ENCODE peak calls at places on chromosomes 3 and 15, in six cellular contexts. W, B, J, G, F and Q are unnamed samples.

GRCh38 chr3:179071161-179071568 is 444 bp downstream of the ZMAT3 start:
- DNase-seq in W (peak), B (no peak), J (no peak), G (no peak), F (peak), Q (no peak)

GRCh38 chr3:89049119-89049518 is 58.3 kb upstream of the EPHA3 start:
- DNase-seq in W (peak), B (no peak), J (peak), G (no peak), F (no peak), Q (no peak)

GRCh38 chr3:102104093-102104492 is 254.8 kb downstream of the NFKBIZ start:
- DNase-seq in W (no peak), B (no peak), J (no peak), G (no peak), F (no peak), Q (no peak)

GRCh38 chr3:127707777-127708438 is 35.2 kb downstream of the ABTB1 start:
- DNase-seq in W (no peak), B (no peak), J (no peak), G (no peak), F (no peak), Q (no peak)

GRCh38 chr3:133979553-133979952 is 50.2 kb downstream of the SLCO2A1 start:
- DNase-seq in W (no peak), B (no peak), J (no peak), G (no peak), F (no peak), Q (no peak)

GRCh38 chr3:170813261-170813660 is 56.7 kb downstream of the RPL22L1 start:
- DNase-seq in W (no peak), B (no peak), J (no peak), G (no peak), F (no peak), Q (no peak)

GRCh38 chr3:13497386-13497785 is 17.3 kb downstream of the HDAC11 start:
- DNase-seq in W (no peak), B (no peak), J (no peak), G (no peak), F (no peak), Q (no peak)

GRCh38 chr3:98809561-98809960 is 46.4 kb downstream of the ST3GAL6 start:
- DNase-seq in W (no peak), B (no peak), J (no peak), G (no peak), F (no peak), Q (no peak)

GRCh38 chr3:51024121-51024520 is 349.4 kb downstream of the DOCK3 start:
- DNase-seq in W (no peak), B (no peak), J (no peak), G (no peak), F (no peak), Q (no peak)

GRCh38 chr3:171770689-171771620 is 39.3 kb downstream of the PLD1 start:
- DNase-seq in W (peak), B (no peak), J (peak), G (no peak), F (peak), Q (no peak)

GRCh38 chr3:179098388-179099077 is 26.9 kb upstream of the ZMAT3 start:
- DNase-seq in W (no peak), B (no peak), J (no peak), G (no peak), F (no peak), Q (no peak)

GRCh38 chr3:153026026-153026425 is 136.0 kb upstream of the RAP2B start:
- DNase-seq in W (peak), B (no peak), J (no peak), G (no peak), F (peak), Q (no peak)

GRCh38 chr3:64188810-64189560 is 36.3 kb downstream of the PRICKLE2 start:
- DNase-seq in W (no peak), B (no peak), J (no peak), G (no peak), F (peak), Q (no peak)

GRCh38 chr15:67504796-67505195 is 16.1 kb upstream of the C15orf61 start:
- DNase-seq in W (no peak), B (no peak), J (no peak), G (no peak), F (no peak), Q (no peak)

GRCh38 chr15:70867911-70868467 is 14.0 kb upstream of the LARP6 start:
- DNase-seq in W (no peak), B (no peak), J (no peak), G (no peak), F (no peak), Q (no peak)

GRCh38 chr3:120567370-120568197 is 28.6 kb upstream of the NDUFB4 start:
- DNase-seq in W (peak), B (no peak), J (peak), G (no peak), F (no peak), Q (no peak)

GRCh38 chr3:12944413-12944812 is 103.0 kb upstream of the RPL32 start:
- DNase-seq in W (peak), B (no peak), J (no peak), G (no peak), F (no peak), Q (no peak)

GRCh38 chr3:15983232-15983631 is 185.5 kb upstream of the ANKRD28 start:
- DNase-seq in W (no peak), B (no peak), J (no peak), G (no peak), F (peak), Q (no peak)

GRCh38 chr3:127687228-127687737 is 14.5 kb downstream of the ABTB1 start:
- DNase-seq in W (no peak), B (no peak), J (no peak), G (no peak), F (no peak), Q (no peak)

GRCh38 chr3:114770874-114771273 is 376.2 kb downstream of the ZBTB20 start:
- DNase-seq in W (no peak), B (no peak), J (no peak), G (no peak), F (no peak), Q (no peak)

GRCh38 chr15:47736123-47736786 is 18.9 kb downstream of the SEMA6D start:
- DNase-seq in W (no peak), B (no peak), J (no peak), G (no peak), F (no peak), Q (no peak)

GRCh38 chr3:18114894-18115293 is 310.2 kb downstream of the SATB1 start:
- DNase-seq in W (no peak), B (no peak), J (no peak), G (no peak), F (peak), Q (no peak)

GRCh38 chr3:40043444-40043755 is 234.0 kb downstream of the MYRIP start:
- DNase-seq in W (no peak), B (no peak), J (no peak), G (no peak), F (peak), Q (no peak)

GRCh38 chr15:87777054-87777498 is 479.5 kb downstream of the NTRK3 start:
- DNase-seq in W (no peak), B (no peak), J (no peak), G (no peak), F (no peak), Q (no peak)

GRCh38 chr15:90911302-90911623 is 8.2 kb downstream of the MAN2A2 start:
- DNase-seq in W (no peak), B (no peak), J (no peak), G (no peak), F (no peak), Q (no peak)

GRCh38 chr15:75508741-75509532 is 57.4 kb upstream of the SIN3A start:
- DNase-seq in W (peak), B (no peak), J (no peak), G (no peak), F (peak), Q (no peak)
- TF ChIP-seq CTCF in W (peak), B (no peak), J (no peak), G (peak), F (peak), Q (peak)

GRCh38 chr15:65618575-65619109 is 3.1 kb upstream of the SLC24A1 start:
- DNase-seq in W (peak), B (no peak), J (no peak), G (no peak), F (no peak), Q (no peak)

GRCh38 chr15:65623103-65623502 is 1.4 kb downstream of the SLC24A1 start:
- DNase-seq in W (no peak), B (no peak), J (no peak), G (no peak), F (no peak), Q (no peak)

GRCh38 chr15:65621638-65622037 is at the start of gene SLC24A1:
- DNase-seq in W (no peak), B (no peak), J (no peak), G (no peak), F (no peak), Q (no peak)

GRCh38 chr15:65619636-65620290 is 2.0 kb upstream of the SLC24A1 start:
- DNase-seq in W (no peak), B (no peak), J (no peak), G (no peak), F (no peak), Q (no peak)

GRCh38 chr15:65620833-65621232 is 905 bp upstream of the SLC24A1 start:
- DNase-seq in W (no peak), B (no peak), J (no peak), G (no peak), F (no peak), Q (no peak)
- TF ChIP-seq CTCF in W (no peak), B (no peak), J (no peak), G (no peak), F (no peak), Q (no peak)

DNA sequence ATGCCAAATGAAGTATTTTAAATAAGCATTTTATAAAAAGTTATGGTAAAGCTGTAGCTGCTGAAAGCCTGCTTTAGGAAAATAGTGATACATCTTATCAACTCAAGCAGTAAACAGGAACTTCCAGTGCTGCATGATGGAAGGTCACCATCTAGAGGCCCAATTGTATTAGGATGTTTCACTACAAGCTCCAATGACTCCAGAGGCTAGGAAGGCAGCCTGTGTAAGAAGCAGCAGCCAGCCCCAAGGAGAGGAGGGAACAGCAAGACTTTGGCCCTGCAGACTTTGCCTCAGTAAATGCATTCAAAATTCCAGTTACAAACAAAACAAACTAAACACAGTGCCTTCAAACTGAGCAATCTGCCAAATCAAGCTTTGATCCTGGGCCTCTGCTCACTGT is 32.1 kb downstream of the ILDR1 start:
- DNase-seq in W (peak), B (no peak), J (no peak), G (no peak), F (no peak), Q (no peak)
- TF ChIP-seq CTCF in W (peak), B (no peak), J (no peak), G (no peak), F (no peak), Q (no peak)

DNA sequence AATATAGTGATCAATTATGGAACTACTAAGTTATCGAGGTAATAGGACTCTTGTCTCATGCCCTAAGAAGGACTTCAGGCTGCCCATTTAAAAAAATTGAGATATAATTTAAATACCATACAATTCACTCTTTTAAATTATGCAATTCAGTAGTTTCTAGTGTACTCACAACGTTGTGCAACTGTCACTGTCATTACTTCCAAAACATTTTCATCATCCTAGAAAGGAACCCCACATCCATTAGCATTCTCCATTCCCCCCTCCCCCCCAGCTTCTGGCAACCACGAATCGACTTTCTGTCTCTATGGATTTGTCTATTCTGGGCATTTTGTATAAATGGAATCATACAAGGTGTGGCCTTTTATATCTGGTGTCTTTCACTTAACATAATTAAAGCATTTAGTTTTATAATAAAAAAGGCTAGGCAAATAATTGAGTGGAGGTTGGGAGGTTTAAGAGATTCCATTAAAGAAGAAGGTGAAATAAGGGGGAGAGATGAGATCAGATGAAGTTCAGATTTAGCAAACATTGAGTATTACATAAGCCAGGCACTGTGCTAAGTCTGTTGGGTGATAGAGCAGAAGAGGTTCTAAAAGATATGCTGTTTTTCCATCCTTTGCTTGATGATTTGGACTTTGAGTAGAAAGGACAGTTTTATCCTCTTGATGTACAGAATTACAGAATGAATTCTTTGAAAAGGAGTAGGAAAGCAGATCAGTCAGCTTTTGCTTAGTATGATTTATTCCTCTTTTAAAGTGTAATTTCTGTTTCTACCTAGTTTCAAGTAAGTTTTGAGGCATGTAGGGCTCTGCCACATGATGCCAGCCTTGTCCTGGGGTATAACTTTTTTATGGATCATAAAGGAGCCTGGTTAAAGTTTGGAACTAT is 36.3 kb downstream of the UBE2E2 start:
- DNase-seq in W (no peak), B (no peak), J (no peak), G (no peak), F (no peak), Q (no peak)
- TF ChIP-seq CTCF in W (no peak), B (no peak), J (no peak), G (no peak), F (no peak), Q (no peak)

DNA sequence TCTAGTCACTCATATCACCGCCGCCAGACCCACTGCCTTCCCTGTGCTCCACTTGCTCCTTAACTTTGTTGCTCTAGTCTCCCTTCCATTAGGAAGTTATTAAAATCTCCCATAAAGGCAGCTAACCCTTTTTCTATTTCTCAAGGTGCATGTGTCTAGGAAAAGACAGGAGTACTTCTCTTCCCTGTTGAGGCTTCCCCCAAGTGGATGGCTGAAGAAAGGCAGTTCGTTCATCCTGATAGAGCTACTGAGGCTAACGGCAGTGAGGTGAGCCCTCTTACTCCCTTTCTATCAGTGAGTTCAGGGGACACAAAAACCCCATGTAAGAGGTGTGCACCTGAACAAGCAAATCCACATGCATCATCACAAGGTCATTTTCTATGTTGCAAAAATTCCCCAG is 397.8 kb downstream of the IGSF11 start:
- DNase-seq in W (peak), B (no peak), J (no peak), G (no peak), F (peak), Q (no peak)
- TF ChIP-seq CTCF in W (peak), B (no peak), J (peak), G (no peak), F (no peak), Q (peak)

GRCh38 chr3:131802029-131802428 is 232.8 kb downstream of the CPNE4 start:
- DNase-seq in W (no peak), B (no peak), J (no peak), G (no peak), F (no peak), Q (no peak)

GRCh38 chr3:131804565-131805133 is 230.2 kb downstream of the CPNE4 start:
- DNase-seq in W (no peak), B (no peak), J (no peak), G (no peak), F (no peak), Q (no peak)

GRCh38 chr3:131803113-131803512 is 231.7 kb downstream of the CPNE4 start:
- DNase-seq in W (no peak), B (no peak), J (no peak), G (no peak), F (no peak), Q (no peak)

GRCh38 chr3:131796558-131796957 is 238.3 kb downstream of the CPNE4 start:
- DNase-seq in W (peak), B (no peak), J (peak), G (no peak), F (no peak), Q (no peak)

GRCh38 chr3:131801566-131801965 is 233.2 kb downstream of the CPNE4 start:
- DNase-seq in W (no peak), B (no peak), J (no peak), G (no peak), F (no peak), Q (no peak)
- TF ChIP-seq CTCF in W (no peak), B (no peak), J (no peak), G (no peak), F (no peak), Q (no peak)

GRCh38 chr3:31699309-31699953 is 166.7 kb downstream of the STT3B start:
- DNase-seq in W (no peak), B (no peak), J (no peak), G (no peak), F (no peak), Q (no peak)
- TF ChIP-seq CTCF in W (no peak), B (no peak), J (no peak), G (no peak), F (no peak), Q (no peak)